ENCODE peak calls at places on chromosomes 11 and 22, in seven cellular contexts. X, A, F, I, R, Q and T are unnamed samples.

GRCh38 chr22:47570300-47570685 is 807.8 kb downstream of the TBC1D22A start:
- DNase-seq in X (no peak), A (no peak), F (no peak), I (no peak), R (no peak), Q (no peak), T (no peak)

GRCh38 chr22:42327462-42328129 is 57.1 kb upstream of the TCF20 start:
- DNase-seq in X (no peak), A (no peak), F (no peak), I (no peak), R (no peak), Q (no peak), T (no peak)

GRCh38 chr11:34585870-34586654 is 34.8 kb upstream of the EHF start:
- DNase-seq in X (peak; percentile 79), A (peak; percentile 55), F (peak; percentile 51), I (peak; percentile 56), R (peak; percentile 77), Q (peak; percentile 73), T (peak; percentile 67)

GRCh38 chr11:107898270-107898669 is 30.0 kb upstream of the RAB39A start:
- DNase-seq in X (peak; percentile 53), A (peak; percentile 70), F (peak; percentile 50), I (peak; percentile 36), R (peak; percentile 62), Q (peak; percentile 51), T (peak; percentile 75)

GRCh38 chr22:26891431-26891830 is 234.0 kb downstream of the MIAT start:
- DNase-seq in X (no peak), A (no peak), F (peak; percentile 74), I (no peak), R (no peak), Q (no peak), T (no peak)

GRCh38 chr11:132886335-132886734 is 646.0 kb downstream of the OPCML start:
- DNase-seq in X (no peak), A (no peak), F (peak; percentile 85), I (no peak), R (no peak), Q (peak; percentile 84), T (peak; percentile 80)

GRCh38 chr11:34313099-34313517 is 44.7 kb downstream of the ABTB2 start:
- DNase-seq in X (no peak), A (no peak), F (peak; percentile 27), I (no peak), R (peak; percentile 29), Q (no peak), T (peak; percentile 20)

GRCh38 chr11:103959279-103959930 is 77.0 kb upstream of the DDI1 start:
- DNase-seq in X (peak; percentile 39), A (no peak), F (peak; percentile 82), I (no peak), R (no peak), Q (peak; percentile 45), T (peak; percentile 51)

GRCh38 chr11:82718307-82718706 is 15.4 kb downstream of the FAM181B start:
- DNase-seq in X (peak; percentile 42), A (peak; percentile 34), F (peak; percentile 39), I (peak; percentile 19), R (peak; percentile 85), Q (peak; percentile 63), T (peak; percentile 82)

GRCh38 chr11:134997652-134998320 is 585.7 kb upstream of the B3GAT1 start:
- DNase-seq in X (no peak), A (no peak), F (no peak), I (no peak), R (no peak), Q (no peak), T (no peak)

GRCh38 chr11:76238551-76238950 is 32.2 kb upstream of the WNT11 start:
- DNase-seq in X (no peak), A (no peak), F (no peak), I (no peak), R (no peak), Q (peak; percentile 27), T (no peak)

GRCh38 chr11:46858920-46859531 is 12.9 kb upstream of the CKAP5 start:
- DNase-seq in X (no peak), A (no peak), F (no peak), I (no peak), R (no peak), Q (no peak), T (no peak)

GRCh38 chr11:47593934-47594855 is at the start of gene C1QTNF4:
- DNase-seq in X (no peak), A (no peak), F (no peak), I (no peak), R (peak; percentile 70), Q (no peak), T (no peak)

GRCh38 chr11:118002010-118002540 is 15.9 kb downstream of the IL10RA start:
- DNase-seq in X (no peak), A (no peak), F (no peak), I (no peak), R (no peak), Q (no peak), T (no peak)

GRCh38 chr11:76668362-76669155 is 2.0 kb downstream of the LRRC32 start:
- DNase-seq in X (no peak), A (peak; percentile 68), F (no peak), I (no peak), R (no peak), Q (no peak), T (no peak)

GRCh38 chr22:36222887-36223450 is 16.4 kb downstream of the APOL2 start:
- DNase-seq in X (no peak), A (no peak), F (no peak), I (no peak), R (no peak), Q (no peak), T (no peak)

GRCh38 chr11:60783911-60784310 is 1.2 kb upstream of the MS4A10 start:
- DNase-seq in X (no peak), A (no peak), F (no peak), I (no peak), R (no peak), Q (no peak), T (no peak)

GRCh38 chr11:1484716-1485503 is 1.7 kb downstream of the MOB2 start:
- DNase-seq in X (no peak), A (no peak), F (no peak), I (no peak), R (no peak), Q (no peak), T (no peak)

GRCh38 chr11:58775066-58775708 is 43.4 kb upstream of the GLYAT start:
- DNase-seq in X (no peak), A (no peak), F (no peak), I (no peak), R (no peak), Q (no peak), T (no peak)

GRCh38 chr11:58772719-58773285 is 41.1 kb upstream of the GLYAT start:
- DNase-seq in X (no peak), A (no peak), F (no peak), I (no peak), R (no peak), Q (no peak), T (no peak)

GRCh38 chr11:58776891-58777451 is 45.2 kb upstream of the GLYAT start:
- DNase-seq in X (no peak), A (no peak), F (no peak), I (no peak), R (no peak), Q (no peak), T (no peak)

GRCh38 chr11:58771458-58771855 is 39.7 kb upstream of the GLYAT start:
- DNase-seq in X (no peak), A (no peak), F (no peak), I (no peak), R (no peak), Q (peak; percentile 35), T (peak; percentile 29)

GRCh38 chr11:58774164-58774593 is 42.4 kb upstream of the GLYAT start:
- DNase-seq in X (no peak), A (no peak), F (no peak), I (no peak), R (no peak), Q (no peak), T (no peak)
- H3K4me2 ChIP-seq in X (no peak overlapping the region), A (no peak overlapping the region), F (no peak overlapping the region), I (no peak overlapping the region), R (no peak overlapping the region), Q (no peak overlapping the region), T (no peak overlapping the region)

GRCh38 chr11:69637601-69637955 is 3.4 kb upstream of the CCND1 start:
- DNase-seq in X (no peak), A (no peak), F (no peak), I (no peak), R (peak; percentile 80), Q (no peak), T (no peak)

GRCh38 chr11:69639843-69640242 is 1.1 kb upstream of the CCND1 start:
- DNase-seq in X (no peak), A (no peak), F (no peak), I (no peak), R (no peak), Q (no peak), T (no peak)

GRCh38 chr11:69637956-69638871 is 2.7 kb upstream of the CCND1 start:
- DNase-seq in X (peak; percentile 75), A (peak; percentile 72), F (peak; percentile 78), I (peak; percentile 80), R (peak; percentile 98), Q (peak; percentile 89), T (peak; percentile 87)

GRCh38 chr11:69640260-69640994 is 529 bp upstream of the CCND1 start:
- DNase-seq in X (peak; percentile 45), A (peak; percentile 47), F (no peak), I (no peak), R (peak; percentile 50), Q (no peak), T (peak; percentile 78)

GRCh38 chr11:69638941-69639681 is 1.8 kb upstream of the CCND1 start:
- DNase-seq in X (peak; percentile 98), A (peak; percentile 94), F (peak; percentile 97), I (peak; percentile 95), R (peak; percentile 99), Q (peak; percentile 99), T (peak; percentile 99)
- H3K4me2 ChIP-seq in X (peak overlapping the region; percentile 88), A (peak overlapping the region; percentile 91), F (peak overlapping the region; percentile 89), I (peak overlapping the region; percentile 90), R (peak overlapping the region; percentile 86), Q (peak overlapping the region; percentile 38), T (peak overlapping the region; percentile 100)

GRCh38 chr11:13135385-13136271 is 126.5 kb downstream of the RASSF10 start:
- DNase-seq in X (peak; percentile 24), A (peak; percentile 57), F (peak; percentile 98), I (no peak), R (peak; percentile 30), Q (peak; percentile 46), T (peak; percentile 32)
- H3K4me2 ChIP-seq in X (no peak overlapping the region), A (peak overlapping the region; percentile 49), F (no peak overlapping the region), I (peak overlapping the region; percentile 20), R (no peak overlapping the region), Q (no peak overlapping the region), T (no peak overlapping the region)

GRCh38 chr22:40261783-40262182 is 84.1 kb downstream of the TNRC6B start:
- DNase-seq in X (no peak), A (no peak), F (no peak), I (no peak), R (no peak), Q (no peak), T (no peak)

GRCh38 chr22:40258463-40259046 is 80.8 kb downstream of the TNRC6B start:
- DNase-seq in X (peak; percentile 25), A (peak; percentile 49), F (peak; percentile 41), I (peak; percentile 82), R (no peak), Q (no peak), T (peak; percentile 49)

GRCh38 chr22:40256501-40256900 is 78.8 kb downstream of the TNRC6B start:
- DNase-seq in X (no peak), A (no peak), F (no peak), I (no peak), R (no peak), Q (no peak), T (no peak)

GRCh38 chr22:40263191-40263590 is 83.1 kb upstream of the ADSL start:
- DNase-seq in X (no peak), A (peak; percentile 80), F (no peak), I (no peak), R (no peak), Q (peak; percentile 46), T (no peak)

GRCh38 chr22:40257979-40258378 is 80.3 kb downstream of the TNRC6B start:
- DNase-seq in X (no peak), A (no peak), F (peak; percentile 50), I (no peak), R (no peak), Q (no peak), T (peak; percentile 50)
- H3K4me2 ChIP-seq in X (peak overlapping the region; percentile 52), A (peak overlapping the region; percentile 37), F (no peak overlapping the region), I (peak overlapping the region; percentile 63), R (no peak overlapping the region), Q (no peak overlapping the region), T (peak overlapping the region; percentile 5)